ENCODE peak calls at places on chromosomes 3 and 15, in nine cellular contexts. N, Q, G, R, Z, D, E, M and A are unnamed samples.

GRCh38 chr3:36417237-36417636 is 36.9 kb downstream of the STAC start:
- DNase-seq in Z (no peak), G (no peak), R (no peak), D (no peak), E (no peak), Q (no peak), M (no peak), N (no peak), A (no peak)

GRCh38 chr15:69987492-69988482 is 109.9 kb downstream of the TLE3 start:
- DNase-seq in R (no peak), M (no peak), Q (no peak), Z (no peak), D (no peak), G (no peak), N (no peak), E (no peak), A (no peak)

GRCh38 chr15:63232400-63232799 is 43.0 kb downstream of the RAB8B start:
- DNase-seq in Q (no peak), G (no peak), M (no peak), E (no peak), Z (no peak), D (no peak), N (no peak), R (no peak), A (no peak)

GRCh38 chr3:110521019-110521418 is 550.6 kb upstream of the NECTIN3 start:
- DNase-seq in Z (peak), D (no peak), M (no peak), E (no peak), G (peak), N (no peak), Q (no peak), R (no peak), A (no peak)

GRCh38 chr3:48851407-48851806 is 3.7 kb upstream of the PRKAR2A start:
- DNase-seq in E (peak), R (peak), G (no peak), M (peak), D (no peak), Z (peak), N (no peak), Q (peak), A (no peak)

GRCh38 chr3:37906734-37907282 is 45.1 kb downstream of the CTDSPL start:
- DNase-seq in E (no peak), G (no peak), Z (no peak), R (no peak), D (no peak), Q (no peak), M (no peak), N (no peak), A (no peak)

GRCh38 chr3:133805384-133805701 is 272 bp upstream of the SRPRB start:
- DNase-seq in Q (no peak), E (no peak), G (no peak), R (no peak), D (no peak), Z (no peak), N (peak), M (no peak), A (no peak)

GRCh38 chr3:177547953-177548352 is 350.7 kb upstream of the TBL1XR1 start:
- DNase-seq in G (no peak), Q (no peak), Z (no peak), M (no peak), N (no peak), R (no peak), D (no peak), E (no peak), A (no peak)

GRCh38 chr3:49465269-49466034 is 4.6 kb upstream of the DAG1 start:
- DNase-seq in Z (no peak), D (no peak), R (peak), G (no peak), N (no peak), M (no peak), E (no peak), Q (peak), A (peak)

GRCh38 chr15:101049856-101050646 is 130.9 kb downstream of the LRRK1 start:
- DNase-seq in G (no peak), R (peak), N (no peak), D (no peak), M (no peak), Q (peak), E (no peak), Z (no peak), A (no peak)

GRCh38 chr3:87771338-87772059 is 287.3 kb downstream of the CGGBP1 start:
- DNase-seq in N (no peak), Z (peak), D (peak), M (no peak), R (no peak), Q (no peak), E (peak), G (peak), A (no peak)

GRCh38 chr3:11138371-11138770 is 15.9 kb upstream of the HRH1 start:
- DNase-seq in Z (no peak), D (no peak), E (no peak), G (no peak), M (no peak), N (no peak), R (no peak), Q (no peak), A (no peak)

GRCh38 chr3:120173056-120173675 is 78.9 kb upstream of the GSK3B start:
- DNase-seq in M (no peak), R (no peak), Z (no peak), D (no peak), N (no peak), G (no peak), Q (no peak), E (no peak), A (no peak)

GRCh38 chr3:76039431-76039830 is 254.1 kb upstream of the ZNF717 start:
- DNase-seq in R (no peak), M (no peak), Z (peak), N (no peak), D (no peak), Q (no peak), E (peak), G (no peak), A (no peak)

GRCh38 chr3:193737191-193737751 is 144.3 kb downstream of the OPA1 start:
- DNase-seq in Q (no peak), G (no peak), N (peak), R (no peak), M (no peak), E (no peak), D (no peak), Z (no peak), A (no peak)

GRCh38 chr3:51530485-51530884 is 8.0 kb upstream of the RAD54L2 start:
- DNase-seq in E (no peak), R (no peak), Z (no peak), M (no peak), D (no peak), N (no peak), Q (no peak), G (no peak), A (no peak)

GRCh38 chr15:41965441-41966413 is 6.6 kb downstream of the EHD4 start:
- DNase-seq in G (no peak), Q (no peak), M (no peak), E (peak), Z (no peak), D (no peak), R (no peak), N (no peak), A (no peak)

GRCh38 chr3:48039487-48040190 is 23.4 kb upstream of the MAP4 start:
- DNase-seq in R (no peak), N (no peak), M (no peak), G (peak), D (no peak), E (peak), Q (no peak), Z (peak), A (no peak)